ENCODE peak calls at places on chromosomes 16 and 17, in five cellular contexts. H, V, J, W and A are unnamed samples.

GRCh38 chr16:58970775-58971174 is 236.7 kb upstream of the GOT2 start:
- DNase-seq in H (no peak), V (no peak), J (no peak), W (no peak), A (no peak)

GRCh38 chr17:50182783-50183438 is 17.1 kb downstream of the SGCA start:
- DNase-seq in H (no peak), V (no peak), J (peak; percentile 66), W (no peak), A (peak; percentile 56)

GRCh38 chr17:43873091-43873490 is 26.1 kb downstream of the CD300LG start:
- DNase-seq in H (no peak), V (no peak), J (no peak), W (no peak), A (no peak)

GRCh38 chr16:58515871-58516767 is 802 bp downstream of the SETD6 start:
- DNase-seq in H (no peak), V (no peak), J (no peak), W (peak; percentile 66), A (no peak)

GRCh38 chr17:1644493-1645206 is 882 bp downstream of the SCARF1 start:
- DNase-seq in H (no peak), V (no peak), J (peak; percentile 73), W (no peak), A (peak; percentile 30)

GRCh38 chr17:65850486-65850885 is 289.0 kb upstream of the AXIN2 start:
- DNase-seq in H (no peak), V (peak; percentile 42), J (peak; percentile 29), W (no peak), A (peak; percentile 10)

GRCh38 chr17:6555331-6556120 is 829 bp downstream of the PITPNM3 start:
- DNase-seq in H (peak; percentile 51), V (no peak), J (peak; percentile 39), W (peak; percentile 74), A (peak; percentile 35)

GRCh38 chr17:67322039-67322787 is 44.2 kb downstream of the PSMD12 start:
- DNase-seq in H (no peak), V (no peak), J (no peak), W (peak; percentile 81), A (no peak)

GRCh38 chr16:27849621-27850020 is 213.9 kb downstream of the GSG1L start:
- DNase-seq in H (no peak), V (no peak), J (no peak), W (no peak), A (no peak)

GRCh38 chr16:70391881-70392481 is 45.3 kb downstream of the DDX19A start:
- DNase-seq in H (peak; percentile 51), V (peak; percentile 24), J (peak; percentile 70), W (no peak), A (peak; percentile 48)

GRCh38 chr16:9441021-9441420 is 349.6 kb downstream of the HAPSTR1 start:
- DNase-seq in H (no peak), V (no peak), J (no peak), W (peak; percentile 20), A (no peak)

GRCh38 chr17:82559779-82560642 is 40.5 kb downstream of the FOXK2 start:
- DNase-seq in H (no peak), V (no peak), J (no peak), W (no peak), A (no peak)

GRCh38 chr17:4998666-4999428 is 1.1 kb downstream of the KIF1C start:
- DNase-seq in H (no peak), V (no peak), J (no peak), W (peak; percentile 43), A (no peak)

GRCh38 chr16:9297437-9298113 is 206.1 kb downstream of the HAPSTR1 start:
- DNase-seq in H (no peak), V (no peak), J (no peak), W (peak; percentile 61), A (no peak)

GRCh38 chr16:70470927-70471341 is 16.5 kb downstream of the FCSK start:
- DNase-seq in H (no peak), V (no peak), J (peak; percentile 10), W (peak; percentile 81), A (peak; percentile 18)

GRCh38 chr17:79189264-79189663 is 114.6 kb downstream of the ENGASE start:
- DNase-seq in H (no peak), V (no peak), J (no peak), W (no peak), A (no peak)

GRCh38 chr17:57645950-57646686 is 99.0 kb downstream of the CCDC182 start:
- DNase-seq in H (no peak), V (no peak), J (peak; percentile 34), W (no peak), A (no peak)

GRCh38 chr16:21602785-21603184 is 3.4 kb downstream of the METTL9 start:
- DNase-seq in H (no peak), V (no peak), J (no peak), W (no peak), A (no peak)

GRCh38 chr16:81469183-81469677 is 24.6 kb downstream of the CMIP start:
- DNase-seq in H (no peak), V (no peak), J (no peak), W (no peak), A (no peak)

GRCh38 chr16:69119536-69119935 is 12.9 kb downstream of the CHTF8 start:
- DNase-seq in H (no peak), V (no peak), J (no peak), W (no peak), A (no peak)

GRCh38 chr17:42895185-42895555 is 5.4 kb upstream of the G6PC1 start:
- DNase-seq in H (peak; percentile 44), V (peak; percentile 42), J (peak; percentile 90), W (no peak), A (peak; percentile 82)

GRCh38 chr17:71527311-71527710 is 593.5 kb upstream of the SOX9 start:
- DNase-seq in H (no peak), V (no peak), J (peak; percentile 24), W (no peak), A (no peak)

GRCh38 chr17:75776399-75777242 is 8.0 kb upstream of the UNK start:
- DNase-seq in H (no peak), V (no peak), J (no peak), W (no peak), A (no peak)

GRCh38 chr17:75778861-75779249 is 5.8 kb upstream of the UNK start:
- DNase-seq in H (no peak), V (no peak), J (peak; percentile 35), W (peak; percentile 82), A (no peak)

GRCh38 chr17:75774988-75775668 is 9.5 kb upstream of the UNK start:
- DNase-seq in H (no peak), V (no peak), J (peak; percentile 44), W (no peak), A (peak; percentile 34)

GRCh38 chr17:75779250-75779986 is 5.2 kb upstream of the UNK start:
- DNase-seq in H (peak; percentile 98), V (peak; percentile 99), J (peak; percentile 100), W (peak; percentile 99), A (peak; percentile 100)

GRCh38 chr17:75777243-75777922 is 7.2 kb upstream of the UNK start:
- DNase-seq in H (no peak), V (no peak), J (no peak), W (no peak), A (no peak)
- H3K4me3 ChIP-seq in H (peak overlapping the region; percentile 87), V (peak overlapping the region; percentile 68), J (peak overlapping the region; percentile 35), W (peak overlapping the region; percentile 99), A (peak overlapping the region; percentile 96)

DNA sequence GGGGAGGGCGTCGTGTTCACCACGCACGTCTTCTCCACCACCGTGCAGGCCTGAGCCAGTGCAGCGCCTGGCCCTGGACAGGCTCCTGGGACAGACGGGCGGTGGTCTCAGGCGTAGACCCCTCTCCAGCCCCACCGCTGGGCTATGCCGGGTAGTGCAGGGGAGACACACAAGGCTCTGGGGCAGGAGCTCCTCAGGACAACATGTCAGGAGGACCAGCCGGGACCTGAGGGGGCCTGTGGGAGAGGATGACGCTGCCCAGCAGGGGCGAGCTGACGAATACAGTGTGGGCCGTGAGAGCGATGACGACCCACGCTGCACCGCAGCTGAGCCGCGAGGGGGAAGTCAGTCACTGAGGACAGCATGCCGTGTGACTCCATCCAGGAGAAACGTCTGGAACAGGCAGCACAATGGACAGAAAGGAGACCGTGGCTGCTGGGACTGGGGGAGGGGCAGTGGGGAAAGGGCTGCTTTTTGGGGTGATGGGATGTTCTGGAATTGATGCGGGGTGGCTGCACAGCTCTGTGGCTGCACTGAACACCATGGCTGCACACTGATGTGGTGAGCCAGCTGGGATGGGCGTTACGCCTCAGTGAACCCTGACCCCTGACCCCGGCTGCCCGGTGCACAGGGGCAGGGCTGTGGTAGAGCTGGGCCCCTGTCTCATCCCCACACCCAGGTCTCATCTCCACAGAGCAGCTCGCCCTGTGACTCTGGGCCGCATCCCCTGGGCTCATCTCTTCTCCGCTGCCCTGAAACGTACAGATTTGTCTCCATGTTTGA is 20.2 kb downstream of the DNASE1 start:
- DNase-seq in H (no peak), V (no peak), J (no peak), W (peak; percentile 11), A (no peak)
- TF ChIP-seq CTCF in H (no peak), V (no peak), J (no peak), W (no peak), A (no peak)

DNA sequence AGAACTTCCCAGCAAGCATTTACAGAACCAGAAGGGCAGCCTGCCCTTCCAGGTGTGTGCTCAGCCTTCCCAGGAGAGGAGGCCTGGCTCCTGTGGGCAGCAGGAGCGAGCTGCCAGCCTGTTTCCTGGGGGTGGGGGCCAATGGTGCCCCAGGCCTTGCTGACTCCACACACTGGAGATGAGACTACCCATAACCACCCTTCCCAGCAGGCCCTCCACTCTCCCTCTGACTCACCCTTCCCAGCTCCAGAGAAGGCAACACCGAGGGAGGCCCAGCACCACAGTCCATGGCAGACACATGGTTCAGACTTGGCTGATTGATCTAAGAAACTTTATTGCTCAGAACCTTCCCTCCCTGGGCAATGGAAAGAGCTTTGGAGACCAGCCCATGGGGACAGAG is 1.8 kb upstream of the PRSS53 start:
- DNase-seq in H (no peak), V (no peak), J (peak; percentile 65), W (no peak), A (peak; percentile 73)
- H3K4me3 ChIP-seq in H (no peak overlapping the region), V (no peak overlapping the region), J (no peak overlapping the region), W (no peak overlapping the region), A (no peak overlapping the region)

GRCh38 chr16:66925322-66925840 is at the start of gene RRAD:
- DNase-seq in H (peak; percentile 83), V (no peak), J (peak; percentile 44), W (peak; percentile 54), A (peak; percentile 29)

GRCh38 chr16:66923247-66923851 is 2.0 kb downstream of the RRAD start:
- DNase-seq in H (peak; percentile 76), V (no peak), J (peak; percentile 47), W (no peak), A (peak; percentile 28)

GRCh38 chr16:66923866-66924265 is 1.5 kb downstream of the RRAD start:
- DNase-seq in H (no peak), V (no peak), J (no peak), W (no peak), A (no peak)

GRCh38 chr16:66926171-66926570 is 836 bp upstream of the RRAD start:
- DNase-seq in H (no peak), V (no peak), J (no peak), W (no peak), A (no peak)

DNA sequence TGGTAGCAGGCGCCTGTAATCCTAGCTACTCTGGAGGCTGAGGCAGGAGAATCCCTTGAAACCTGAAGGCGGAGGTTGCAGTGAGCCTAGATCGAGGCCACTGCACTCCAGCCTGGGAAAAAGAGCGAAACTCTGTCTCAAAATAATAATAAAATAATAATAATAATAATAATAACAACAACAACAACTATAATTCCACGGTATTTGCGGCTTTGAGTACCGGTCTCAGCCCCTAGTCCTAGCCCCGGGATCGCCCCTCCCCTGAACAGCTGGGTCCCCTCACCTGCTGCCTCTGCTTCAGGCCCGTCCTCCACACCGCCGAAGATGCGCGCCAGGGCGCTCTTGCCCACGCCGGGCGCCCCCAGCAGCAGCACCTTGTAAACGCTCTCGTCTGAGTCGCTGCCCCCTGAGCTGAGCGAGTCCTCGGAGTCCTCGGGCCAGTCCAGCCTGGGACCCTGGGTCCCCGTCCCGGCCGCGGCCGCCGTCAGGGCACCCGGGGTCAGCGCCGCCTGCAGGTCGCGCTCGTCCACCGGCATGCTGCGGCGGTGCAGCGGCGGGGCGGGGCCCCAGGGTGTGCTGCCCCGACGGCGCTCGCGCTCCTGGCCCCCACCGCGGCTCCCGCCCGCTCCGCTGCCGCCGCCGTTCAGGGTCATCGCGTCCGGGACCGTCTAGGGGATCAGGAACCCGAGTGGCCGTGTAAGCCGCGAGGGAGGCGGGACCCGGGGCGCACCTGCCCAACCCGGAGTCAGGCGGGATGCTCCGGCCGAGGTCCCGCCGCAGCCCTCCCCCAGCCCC is 611 bp downstream of the RRAD start:
- DNase-seq in H (peak; percentile 48), V (no peak), J (no peak), W (peak; percentile 87), A (no peak)
- TF ChIP-seq CTCF in H (no peak), V (peak; percentile 18), J (peak; percentile 37), W (peak; percentile 64), A (peak; percentile 10)